ENCODE peak calls at places on chromosomes 3 and 15, in four cellular contexts. J, V, E and L are unnamed samples.

GRCh38 chr3:132399054-132399929 is 18.0 kb upstream of the DNAJC13 start:
- DNase-seq in J (peak), V (peak), E (no peak), L (no peak)

GRCh38 chr3:36269274-36269673 is 111.0 kb upstream of the STAC start:
- DNase-seq in E (no peak), J (no peak), V (no peak), L (no peak)

GRCh38 chr15:42800731-42801474 is 64.0 kb upstream of the CDAN1 start:
- DNase-seq in J (no peak), E (no peak), V (no peak), L (no peak)

GRCh38 chr3:189334064-189334920 is 162.5 kb downstream of the TPRG1 start:
- DNase-seq in V (no peak), E (no peak), J (no peak), L (no peak)

GRCh38 chr3:101829066-101829830 is 20.1 kb upstream of the NFKBIZ start:
- DNase-seq in E (peak), J (peak), V (peak), L (no peak)

GRCh38 chr3:82978368-82978767 is 1216.9 kb upstream of the GBE1 start:
- DNase-seq in J (no peak), V (no peak), E (no peak), L (no peak)

GRCh38 chr15:67794832-67795574 is 30.3 kb upstream of the SKOR1 start:
- DNase-seq in J (no peak), V (no peak), E (no peak), L (no peak)

GRCh38 chr3:112093180-112093522 is 7.0 kb downstream of the C3orf52 start:
- DNase-seq in E (no peak), J (no peak), V (no peak), L (no peak)

GRCh38 chr3:12155264-12155663 is 3.4 kb downstream of the TIMP4 start:
- DNase-seq in E (no peak), V (no peak), J (no peak), L (no peak)

GRCh38 chr15:60830479-60830878 is 351.5 kb upstream of the ICE2 start:
- DNase-seq in J (no peak), V (peak), E (no peak), L (no peak)

GRCh38 chr3:9195390-9195789 is 54.1 kb downstream of the SRGAP3 start:
- DNase-seq in E (peak), V (no peak), J (no peak), L (no peak)

GRCh38 chr3:177777699-177778098 is 580.4 kb upstream of the TBL1XR1 start:
- DNase-seq in E (no peak), J (peak), V (peak), L (no peak)

DNA sequence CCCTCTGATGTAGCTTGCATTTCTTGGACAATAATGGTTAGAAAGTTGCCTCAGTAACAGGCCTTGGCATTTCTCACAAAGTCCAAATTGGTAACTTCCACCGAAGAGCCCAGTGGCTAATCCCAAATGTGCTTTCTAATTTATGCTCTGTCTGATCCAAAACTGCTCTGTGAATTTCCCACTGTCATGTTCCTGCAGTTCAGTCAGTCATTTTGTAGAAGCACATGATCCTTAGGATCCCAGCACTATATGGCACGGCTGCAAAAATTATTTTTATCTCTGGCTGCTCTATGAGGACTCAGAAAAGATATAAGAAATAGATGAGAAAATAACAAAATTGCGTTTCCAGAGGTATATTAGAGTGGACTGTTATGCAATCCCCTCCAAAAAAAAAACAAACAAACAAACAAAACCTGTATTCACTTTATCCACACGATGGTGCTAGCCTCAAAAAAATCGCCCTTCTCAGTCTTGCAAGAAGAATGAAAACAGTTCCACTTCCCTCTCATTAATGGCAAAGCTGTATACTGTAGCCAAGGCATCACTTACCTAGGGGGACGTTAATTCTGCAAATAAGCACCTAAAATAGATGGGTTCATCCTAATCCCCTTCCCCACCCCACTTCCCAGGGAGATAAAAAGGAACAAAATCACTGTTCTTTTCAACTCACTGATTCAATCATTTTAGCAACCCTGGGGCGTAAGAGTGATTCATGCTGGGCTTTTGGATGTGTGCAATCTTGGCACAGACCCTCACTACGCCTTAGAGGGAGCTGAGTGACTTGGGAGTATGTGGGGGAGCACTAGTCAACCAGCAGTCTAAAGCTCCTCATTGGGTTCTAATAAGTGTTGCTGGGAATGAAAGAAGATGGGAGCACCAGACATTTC is 61.3 kb downstream of the TMCO5A start:
- DNase-seq in J (peak), V (peak), E (no peak), L (no peak)
- TF ChIP-seq CTCF in J (peak), V (peak), E (no peak), L (no peak)

DNA sequence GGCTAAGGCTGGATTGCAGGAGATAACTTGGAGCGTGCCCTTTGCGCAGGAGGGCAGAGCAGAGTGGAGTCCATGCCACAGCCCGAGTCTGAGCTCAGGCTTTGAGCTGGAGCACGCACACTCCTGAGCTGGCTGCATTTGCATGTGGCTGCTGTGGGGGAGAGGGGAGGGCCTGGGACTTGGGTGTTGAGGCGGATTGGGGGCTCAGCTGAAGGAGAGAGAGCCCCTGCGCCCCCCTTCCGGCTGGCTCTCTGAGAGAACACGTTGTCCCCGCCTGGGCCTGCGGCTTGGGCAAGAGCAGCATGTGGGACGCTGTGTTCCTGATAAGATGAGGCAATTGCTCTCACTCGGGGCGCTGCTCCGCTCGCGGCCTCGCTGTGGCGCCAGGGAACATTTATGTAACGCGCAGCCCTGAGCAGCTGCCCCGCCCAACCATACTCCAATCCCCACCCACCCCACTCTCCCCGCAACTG is 39.1 kb downstream of the KLF13 start:
- DNase-seq in V (peak), E (peak), J (peak), L (peak)
- TF ChIP-seq CTCF in V (peak), E (no peak), J (peak), L (no peak)

DNA sequence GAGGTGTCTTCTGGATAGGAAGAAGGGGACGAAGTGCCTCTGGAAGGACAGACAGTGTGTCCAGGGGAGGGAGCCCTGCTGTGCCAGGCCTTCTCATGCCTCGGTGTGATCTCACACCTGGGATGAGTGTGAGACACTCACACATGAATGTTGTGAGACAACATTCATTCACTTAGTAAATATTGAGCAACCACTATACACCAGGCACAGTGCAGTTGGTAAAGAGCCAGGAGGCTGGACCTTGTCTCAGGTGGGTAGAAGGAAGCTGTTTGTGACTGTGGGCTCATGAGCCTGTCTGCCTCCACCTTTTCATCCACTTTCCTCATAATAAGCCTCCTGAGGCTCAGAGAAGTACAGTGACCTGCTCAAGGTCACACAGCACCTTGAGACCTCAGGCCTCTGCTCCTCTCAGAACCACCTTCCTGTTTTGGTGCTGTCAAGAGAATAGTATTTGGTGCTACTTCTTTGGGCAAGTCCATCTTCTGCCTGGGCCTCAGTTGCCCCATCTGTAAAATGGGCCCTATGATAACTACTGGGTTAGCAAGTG is 20.9 kb downstream of the SLC6A6 start:
- DNase-seq in E (no peak), J (peak), V (no peak), L (no peak)
- TF ChIP-seq CTCF in E (no peak), J (no peak), V (no peak), L (no peak)

GRCh38 chr15:91520848-91521247 is 332.7 kb upstream of the SLCO3A1 start:
- DNase-seq in J (no peak), E (no peak), V (no peak), L (no peak)

GRCh38 chr15:91521996-91522395 is 331.5 kb upstream of the SLCO3A1 start:
- DNase-seq in E (no peak), V (peak), J (no peak), L (no peak)

GRCh38 chr15:91524534-91524933 is 329.0 kb upstream of the SLCO3A1 start:
- DNase-seq in J (no peak), V (no peak), E (no peak), L (no peak)

GRCh38 chr15:91525746-91526145 is 327.8 kb upstream of the SLCO3A1 start:
- DNase-seq in E (no peak), J (no peak), V (no peak), L (no peak)

GRCh38 chr15:91522609-91523332 is 330.7 kb upstream of the SLCO3A1 start:
- DNase-seq in J (no peak), V (peak), E (no peak), L (no peak)
- TF ChIP-seq CTCF in J (peak), V (no peak), E (no peak), L (no peak)

DNA sequence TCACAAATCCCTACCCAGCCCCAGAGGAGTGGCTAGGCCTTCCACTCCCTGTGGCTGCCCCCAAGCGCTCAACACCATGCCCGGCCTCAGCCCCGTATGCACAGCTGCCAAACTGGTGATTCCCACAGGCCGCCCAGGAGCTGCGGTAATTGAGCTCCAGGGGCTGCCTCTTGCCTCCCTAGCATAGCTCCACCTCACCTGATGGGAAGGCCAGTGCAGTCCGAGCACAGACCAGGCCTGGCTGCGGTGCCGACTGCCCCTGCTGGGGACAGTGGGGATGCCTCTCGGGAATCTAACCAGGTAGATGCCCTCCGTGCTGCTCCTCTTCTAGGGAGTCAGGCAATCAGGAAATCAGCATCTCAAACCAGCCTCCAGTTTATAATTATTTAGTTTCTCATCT is 25.9 kb downstream of the SCN5A start:
- DNase-seq in E (no peak), J (no peak), V (no peak), L (no peak)
- TF ChIP-seq CTCF in E (no peak), J (no peak), V (peak), L (no peak)

GRCh38 chr15:75203017-75203907 is 1.6 kb downstream of the C15orf39 start:
- DNase-seq in V (peak), E (no peak), J (no peak), L (no peak)

GRCh38 chr15:75201609-75202250 is at the start of gene C15orf39:
- DNase-seq in V (peak), E (peak), J (peak), L (peak)

GRCh38 chr15:75200765-75201608 is 695 bp upstream of the C15orf39 start:
- DNase-seq in E (peak), V (no peak), J (peak), L (peak)

GRCh38 chr15:75203908-75204263 is 2.2 kb downstream of the C15orf39 start:
- DNase-seq in E (no peak), V (no peak), J (no peak), L (no peak)

GRCh38 chr15:75202251-75203016 is 752 bp downstream of the C15orf39 start:
- DNase-seq in J (peak), V (peak), E (peak), L (peak)
- TF ChIP-seq CTCF in J (no peak), V (no peak), E (no peak), L (no peak)